ENCODE peak calls at places on chromosomes 11 and 22, in four cellular contexts. One of them, this sample, is unnamed.
A peak's percentile ranks its signal among the peaks of the same experiment; 100 is the strongest.

GRCh38 chr11:126393143-126393542 is 37.7 kb downstream of the ST3GAL4 start:
- DNase-seq in HepG2: no peak
- DNase-seq in A549: no peak
- DNase-seq in K562: no peak
- DNase-seq in this sample: no peak

GRCh38 chr11:11545285-11546275 is 76.2 kb downstream of the GALNT18 start:
- DNase-seq in HepG2: no peak
- DNase-seq in K562: no peak
- DNase-seq in A549: no peak
- DNase-seq in this sample: no peak

GRCh38 chr11:44989831-44990566 is 39.3 kb upstream of the TP53I11 start:
- DNase-seq in HepG2: no peak
- DNase-seq in K562: no peak
- DNase-seq in A549: no peak
- DNase-seq in this sample: no peak

GRCh38 chr11:102487214-102487613 is 34.6 kb upstream of the TMEM123 start:
- DNase-seq in A549: no peak
- DNase-seq in HepG2: no peak
- DNase-seq in K562: no peak
- DNase-seq in this sample: no peak

GRCh38 chr11:121534131-121535093 is 81.6 kb upstream of the SORL1-AS1 start:
- DNase-seq in A549: no peak
- DNase-seq in HepG2: no peak
- DNase-seq in K562: no peak
- DNase-seq in this sample: no peak

GRCh38 chr22:42717197-42717967 is 3.3 kb downstream of the A4GALT start:
- DNase-seq in HepG2: no peak
- DNase-seq in A549: peak; percentile 66
- DNase-seq in K562: no peak
- DNase-seq in this sample: peak; percentile 31

GRCh38 chr22:23353696-23354095 is 173.4 kb downstream of the BCR start:
- DNase-seq in K562: no peak
- DNase-seq in HepG2: no peak
- DNase-seq in A549: no peak
- DNase-seq in this sample: no peak

GRCh38 chr22:29820941-29821789 is 16.9 kb downstream of the ASCC2 start:
- DNase-seq in HepG2: peak; percentile 86
- DNase-seq in K562: peak; percentile 88
- DNase-seq in A549: peak; percentile 85
- DNase-seq in this sample: no peak

GRCh38 chr11:22711212-22711770 is 44.9 kb downstream of the GAS2 start:
- DNase-seq in HepG2: no peak
- DNase-seq in A549: no peak
- DNase-seq in K562: no peak
- DNase-seq in this sample: no peak

GRCh38 chr11:61949169-61950034 is 749 bp upstream of the BEST1 start:
- DNase-seq in K562: peak; percentile 95
- DNase-seq in HepG2: peak; percentile 54
- DNase-seq in A549: peak; percentile 71
- DNase-seq in this sample: peak; percentile 76

GRCh38 chr11:57353024-57353423 is 14.9 kb downstream of the P2RX3 start:
- DNase-seq in K562: peak; percentile 37
- DNase-seq in A549: no peak
- DNase-seq in HepG2: no peak
- DNase-seq in this sample: no peak

GRCh38 chr22:40922484-40923303 is 28.5 kb upstream of the RBX1 start:
- DNase-seq in A549: peak; percentile 47
- DNase-seq in HepG2: peak; percentile 40
- DNase-seq in K562: peak; percentile 17
- DNase-seq in this sample: no peak

GRCh38 chr11:47466701-47467250 is 17.8 kb upstream of the RAPSN start:
- DNase-seq in HepG2: no peak
- DNase-seq in A549: no peak
- DNase-seq in K562: no peak
- DNase-seq in this sample: no peak

GRCh38 chr11:36683823-36684222 is 85.8 kb upstream of the RAG2 start:
- DNase-seq in A549: no peak
- DNase-seq in HepG2: no peak
- DNase-seq in K562: no peak
- DNase-seq in this sample: no peak

DNA sequence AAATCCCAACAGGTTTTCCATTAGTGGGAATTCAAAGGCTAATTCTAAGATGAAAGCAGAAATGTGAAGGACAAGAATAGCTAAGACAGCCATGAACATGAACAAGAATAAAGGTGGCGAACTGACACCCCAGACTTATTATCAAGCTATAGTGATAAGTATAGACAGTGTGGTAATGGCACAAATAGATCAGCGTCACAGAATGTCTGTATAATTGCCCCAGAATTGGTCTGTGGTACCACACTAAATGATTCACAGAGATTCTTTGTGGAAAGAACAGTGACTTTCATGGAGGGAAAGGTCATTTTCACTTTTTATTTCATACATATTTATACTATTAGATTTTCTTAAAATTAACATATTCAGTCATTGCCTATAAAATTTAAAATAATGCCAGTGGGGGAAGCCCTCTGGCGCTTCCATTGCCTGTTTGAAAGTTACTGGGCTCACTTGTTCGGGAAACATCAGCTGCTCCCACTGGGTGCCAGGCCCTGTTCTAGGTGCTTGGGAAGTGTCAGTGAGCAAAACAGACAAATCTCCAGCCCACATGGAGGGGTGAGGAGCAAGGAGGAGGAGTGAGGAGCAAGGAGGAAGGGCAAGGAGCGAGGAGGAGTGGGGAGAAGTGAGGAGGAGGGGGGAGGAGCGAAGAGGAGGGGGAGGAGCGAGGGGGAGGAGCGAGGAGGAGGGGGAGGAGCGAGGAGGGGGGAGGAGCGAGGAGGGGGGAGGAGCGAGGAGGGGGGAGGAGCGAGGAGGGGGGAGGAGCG is 11.3 kb upstream of the NLRP6 start:
- DNase-seq in A549: peak; percentile 48
- DNase-seq in HepG2: no peak
- DNase-seq in K562: peak; percentile 83
- DNase-seq in this sample: no peak
- TF ChIP-seq JUN in A549: no peak
- TF ChIP-seq JUN in HepG2: no peak
- TF ChIP-seq JUN in K562: no peak
- TF ChIP-seq JUN in this sample: no peak

DNA sequence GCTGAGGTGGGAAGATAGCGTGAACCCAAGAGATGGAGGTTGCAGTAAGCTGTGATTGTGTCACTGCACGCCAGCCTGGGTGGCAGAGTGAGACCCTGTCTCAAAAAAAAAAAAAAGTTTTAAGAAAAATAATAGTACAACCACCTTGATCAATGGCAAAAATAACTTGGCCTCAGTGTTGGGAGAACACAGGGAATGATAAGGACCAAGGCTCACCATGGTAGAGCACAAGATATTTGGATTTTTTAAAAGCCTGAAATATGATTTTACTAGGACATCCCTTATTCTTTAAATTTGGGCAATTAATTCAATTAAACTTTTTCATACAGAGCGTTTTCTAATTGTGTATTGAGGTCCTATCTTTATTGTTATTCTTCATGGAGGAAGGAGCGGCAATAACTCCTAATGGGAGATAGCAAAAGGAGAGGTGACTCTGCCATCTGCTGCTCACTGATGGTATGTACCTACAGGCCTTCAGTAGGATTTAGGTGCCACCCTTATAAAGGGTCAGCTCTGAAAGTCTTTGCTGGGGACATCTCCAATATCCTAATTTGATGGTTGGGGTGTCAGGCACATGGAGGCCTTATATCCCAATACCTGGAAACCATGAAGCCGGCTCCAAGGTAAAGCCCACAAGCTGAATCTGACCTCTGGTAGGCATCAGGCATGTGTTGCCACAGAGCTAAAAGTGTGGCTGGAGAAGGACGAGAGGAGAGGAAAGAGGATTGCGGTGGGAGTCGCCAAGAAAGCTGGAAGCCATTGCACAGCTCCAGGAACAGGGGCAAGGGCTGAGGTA is 21.9 kb upstream of the POLD3 start:
- DNase-seq in A549: peak; percentile 70
- DNase-seq in K562: peak; percentile 74
- DNase-seq in HepG2: peak; percentile 57
- DNase-seq in this sample: peak; percentile 53
- TF ChIP-seq HMGXB4 in A549: no peak
- TF ChIP-seq HMGXB4 in K562: no peak
- TF ChIP-seq HMGXB4 in HepG2: no peak
- TF ChIP-seq HMGXB4 in this sample: no peak

GRCh38 chr22:49305215-49305965 is 522.3 kb downstream of the BRD1 start:
- DNase-seq in HepG2: peak; percentile 27
- DNase-seq in K562: peak; percentile 60
- DNase-seq in A549: peak; percentile 49
- DNase-seq in this sample: peak; percentile 94

GRCh38 chr22:49305966-49306631 is 521.6 kb downstream of the BRD1 start:
- DNase-seq in K562: no peak
- DNase-seq in A549: no peak
- DNase-seq in HepG2: no peak
- DNase-seq in this sample: no peak

GRCh38 chr22:49307870-49308269 is 519.8 kb downstream of the BRD1 start:
- DNase-seq in K562: no peak
- DNase-seq in HepG2: no peak
- DNase-seq in A549: no peak
- DNase-seq in this sample: no peak

GRCh38 chr22:49307071-49307830 is 520.4 kb downstream of the BRD1 start:
- DNase-seq in HepG2: no peak
- DNase-seq in K562: no peak
- DNase-seq in A549: no peak
- DNase-seq in this sample: no peak

GRCh38 chr22:49306632-49306975 is 521.1 kb downstream of the BRD1 start:
- DNase-seq in HepG2: no peak
- DNase-seq in K562: no peak
- DNase-seq in A549: no peak
- DNase-seq in this sample: no peak
- TF ChIP-seq JUN in HepG2: no peak
- TF ChIP-seq JUN in K562: no peak
- TF ChIP-seq JUN in A549: no peak
- TF ChIP-seq JUN in this sample: no peak

DNA sequence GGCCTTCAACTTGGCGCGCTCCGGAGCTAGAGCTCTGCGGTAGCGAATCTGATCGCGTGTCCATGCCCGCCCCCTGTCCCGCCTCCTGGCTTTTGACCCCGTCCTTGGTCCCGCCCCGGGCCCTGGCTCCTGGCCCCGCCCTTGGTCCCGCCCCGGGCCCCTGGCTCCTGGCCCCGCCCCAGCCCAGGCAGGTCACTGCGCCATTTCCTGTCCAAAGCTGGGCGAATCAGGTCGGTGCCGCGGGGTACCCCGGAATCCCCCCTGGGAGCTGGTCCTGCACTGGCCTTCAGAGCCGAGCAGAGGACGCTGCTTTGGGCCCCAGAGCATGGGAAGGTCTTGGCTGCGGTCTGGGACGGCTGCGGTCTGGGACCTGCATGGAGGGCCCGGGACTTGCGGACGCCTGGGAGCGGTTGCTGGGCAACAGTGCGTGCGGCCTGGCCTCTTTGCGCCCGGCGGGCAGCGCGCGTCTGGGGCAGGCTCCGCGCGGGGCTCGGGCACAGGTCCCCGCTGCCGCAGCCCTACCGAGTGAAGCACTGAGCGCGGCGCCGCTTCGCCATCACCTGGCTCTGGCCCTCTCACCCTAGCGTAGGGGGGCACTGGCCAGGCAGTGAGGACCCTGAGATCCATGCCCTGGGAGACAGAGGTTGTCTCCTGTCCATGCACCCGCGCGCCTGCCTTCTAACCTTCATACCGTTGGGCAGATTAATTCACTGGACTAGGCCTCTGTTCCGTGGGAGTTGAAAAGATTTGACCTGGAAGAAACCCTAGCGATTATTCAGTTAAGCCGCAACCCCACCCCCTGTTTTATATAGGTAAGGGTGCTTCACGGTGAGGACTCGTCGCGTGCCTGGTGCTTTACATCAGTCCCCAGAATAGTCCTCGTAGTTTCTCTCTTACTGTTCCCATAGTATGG is at the start of gene TTC12:
- DNase-seq in HepG2: peak; percentile 88
- DNase-seq in A549: peak; percentile 84
- DNase-seq in K562: peak; percentile 95
- DNase-seq in this sample: peak; percentile 97
- TF ChIP-seq HMGXB4 in HepG2: peak; percentile 68
- TF ChIP-seq HMGXB4 in A549: no peak
- TF ChIP-seq HMGXB4 in K562: no peak
- TF ChIP-seq HMGXB4 in this sample: peak; percentile 88

GRCh38 chr11:130211781-130212401 is 52.3 kb downstream of the ST14 start:
- DNase-seq in A549: no peak
- DNase-seq in HepG2: no peak
- DNase-seq in K562: no peak
- DNase-seq in this sample: peak; percentile 9
- TF ChIP-seq JUN in A549: no peak
- TF ChIP-seq JUN in HepG2: no peak
- TF ChIP-seq JUN in K562: no peak
- TF ChIP-seq JUN in this sample: no peak

GRCh38 chr11:132052904-132053303 is 682.5 kb downstream of the NTM start:
- DNase-seq in A549: no peak
- DNase-seq in K562: no peak
- DNase-seq in HepG2: no peak
- DNase-seq in this sample: no peak

GRCh38 chr11:132055296-132055695 is 684.9 kb downstream of the NTM start:
- DNase-seq in K562: no peak
- DNase-seq in A549: no peak
- DNase-seq in HepG2: no peak
- DNase-seq in this sample: no peak

GRCh38 chr11:132056689-132057088 is 686.3 kb downstream of the NTM start:
- DNase-seq in HepG2: no peak
- DNase-seq in A549: no peak
- DNase-seq in K562: no peak
- DNase-seq in this sample: no peak

GRCh38 chr11:132051704-132052103 is 681.3 kb downstream of the NTM start:
- DNase-seq in K562: no peak
- DNase-seq in HepG2: no peak
- DNase-seq in A549: no peak
- DNase-seq in this sample: no peak

DNA sequence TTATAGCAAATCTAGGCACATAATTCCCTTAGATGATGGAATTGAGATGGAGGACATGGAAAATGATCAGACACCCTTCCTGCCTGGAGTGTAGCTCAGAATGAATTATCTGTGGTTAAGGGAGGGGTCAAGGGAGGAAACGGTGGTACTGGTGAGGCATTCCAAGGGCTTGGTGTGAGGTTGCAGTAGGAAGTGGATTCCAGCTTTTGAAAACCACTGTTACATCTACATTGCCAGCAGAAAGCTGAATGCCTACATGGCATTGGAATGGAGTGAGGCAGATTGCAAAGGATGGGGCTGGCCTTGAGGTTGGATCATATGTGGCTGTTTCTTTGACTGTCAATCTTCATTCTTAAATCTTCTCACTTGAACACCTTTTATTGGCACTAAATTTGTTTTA is 684.4 kb downstream of the NTM start:
- DNase-seq in A549: no peak
- DNase-seq in HepG2: no peak
- DNase-seq in K562: no peak
- DNase-seq in this sample: no peak
- TF ChIP-seq HMGXB4 in A549: no peak
- TF ChIP-seq HMGXB4 in HepG2: no peak
- TF ChIP-seq HMGXB4 in K562: no peak
- TF ChIP-seq HMGXB4 in this sample: no peak